ENCODE peak calls at places on chromosomes 13 and 19, in seven cellular contexts. J is CD8-positive, alpha-beta memory T cell; D is CD8-positive, alpha-beta T cell; I is mucosa of descending colon; V is cardiac muscle cell; W is AG04450; O is breast epithelium. G is an unnamed sample.
A peak's percentile ranks its signal among the peaks of the same experiment; 100 is the strongest.

GRCh38 chr19:43773725-43774102 is 7.1 kb downstream of the KCNN4 start:
- DNase-seq in J (no peak), D (no peak), I (no peak), V (no peak), W (no peak), O (no peak), G (no peak)

GRCh38 chr19:50178320-50178719 is 15.2 kb upstream of the IZUMO2 start:
- DNase-seq in J (no peak), D (no peak), I (no peak), V (no peak), W (no peak), O (no peak), G (no peak)

GRCh38 chr13:47999973-48000372 is 1.1 kb downstream of the SUCLA2 start:
- DNase-seq in J (no peak), D (no peak), I (no peak), V (no peak), W (no peak), O (no peak), G (no peak)

GRCh38 chr19:9309974-9310446 is 372 bp upstream of the ZNF699 start:
- DNase-seq in J (peak; percentile 73), D (no peak), I (peak; percentile 92), V (peak; percentile 94), W (no peak), O (peak; percentile 89), G (no peak)

GRCh38 chr13:113959198-113959597 is 14.7 kb downstream of the C13orf46 start:
- DNase-seq in J (no peak), D (no peak), I (no peak), V (no peak), W (no peak), O (no peak), G (no peak)

GRCh38 chr19:36891768-36892357 is 24.2 kb downstream of the ZNF829 start:
- DNase-seq in J (no peak), D (no peak), I (no peak), V (no peak), W (no peak), O (no peak), G (no peak)

GRCh38 chr19:7214329-7215089 is 79.7 kb downstream of the INSR start:
- DNase-seq in J (no peak), D (no peak), I (no peak), V (no peak), W (no peak), O (no peak), G (no peak)

GRCh38 chr13:50358221-50358620 is 343.0 kb downstream of the KCNRG start:
- DNase-seq in J (no peak), D (no peak), I (no peak), V (no peak), W (no peak), O (no peak), G (no peak)

GRCh38 chr13:48402325-48402962 is 10.5 kb downstream of the LPAR6 start:
- DNase-seq in J (no peak), D (no peak), I (no peak), V (no peak), W (no peak), O (no peak), G (no peak)

GRCh38 chr13:31199527-31199848 is 287 bp upstream of the B3GLCT start:
- DNase-seq in J (no peak), D (no peak), I (no peak), V (no peak), W (no peak), O (no peak), G (no peak)

GRCh38 chr13:49731766-49732165 is 40.5 kb upstream of the EBPL start:
- DNase-seq in J (no peak), D (no peak), I (no peak), V (peak; percentile 62), W (peak; percentile 38), O (no peak), G (no peak)

GRCh38 chr13:26498524-26499208 is 58.8 kb upstream of the WASF3 start:
- DNase-seq in J (no peak), D (no peak), I (no peak), V (peak; percentile 22), W (no peak), O (no peak), G (no peak)

GRCh38 chr13:98869408-98870090 is 108.3 kb downstream of the DOCK9 start:
- DNase-seq in J (no peak), D (no peak), I (no peak), V (peak; percentile 27), W (no peak), O (no peak), G (no peak)

GRCh38 chr19:10230155-10230903 is 802 bp downstream of the S1PR2 start:
- DNase-seq in J (peak; percentile 63), D (peak; percentile 21), I (peak; percentile 81), V (peak; percentile 75), W (no peak), O (no peak), G (peak; percentile 71)

GRCh38 chr13:46382224-46382623 is 4.8 kb downstream of the RUBCNL start:
- DNase-seq in J (no peak), D (no peak), I (no peak), V (no peak), W (no peak), O (no peak), G (no peak)

GRCh38 chr19:1069009-1069779 is 2.2 kb downstream of the ARHGAP45 start:
- DNase-seq in J (peak; percentile 64), D (peak; percentile 53), I (peak; percentile 92), V (no peak), W (no peak), O (no peak), G (peak; percentile 73)

GRCh38 chr19:10995926-10996600 is 35.2 kb downstream of the SMARCA4 start:
- DNase-seq in J (no peak), D (no peak), I (no peak), V (no peak), W (no peak), O (no peak), G (no peak)

GRCh38 chr13:28425796-28426195 is 69.1 kb downstream of the FLT1 start:
- DNase-seq in J (no peak), D (no peak), I (no peak), V (no peak), W (no peak), O (no peak), G (no peak)

GRCh38 chr13:34719060-34719875 is 222.8 kb upstream of the NBEA start:
- DNase-seq in J (no peak), D (no peak), I (no peak), V (no peak), W (no peak), O (no peak), G (no peak)

GRCh38 chr19:32358311-32358710 is 12.9 kb downstream of the ZNF507 start:
- DNase-seq in J (no peak), D (no peak), I (no peak), V (no peak), W (no peak), O (no peak), G (no peak)

GRCh38 chr19:12606796-12607195 is 3.8 kb downstream of the ZNF490 start:
- DNase-seq in J (no peak), D (no peak), I (no peak), V (no peak), W (no peak), O (no peak), G (no peak)

GRCh38 chr13:34207334-34207733 is 389.4 kb downstream of the RFC3 start:
- DNase-seq in J (no peak), D (no peak), I (no peak), V (peak; percentile 95), W (peak; percentile 24), O (no peak), G (no peak)

GRCh38 chr19:24101459-24102122 is 14.6 kb downstream of the ZNF254 start:
- DNase-seq in J (no peak), D (no peak), I (no peak), V (peak; percentile 12), W (no peak), O (no peak), G (no peak)

GRCh38 chr13:50075619-50076097 is 60.4 kb downstream of the KCNRG start:
- DNase-seq in J (no peak), D (no peak), I (no peak), V (no peak), W (no peak), O (no peak), G (no peak)

GRCh38 chr19:51258165-51258564 is 7.3 kb downstream of the SIGLECL1 start:
- DNase-seq in J (no peak), D (no peak), I (no peak), V (no peak), W (no peak), O (no peak), G (no peak)

GRCh38 chr13:98459171-98459681 is 117.7 kb downstream of the STK24 start:
- DNase-seq in J (no peak), D (no peak), I (no peak), V (no peak), W (no peak), O (no peak), G (no peak)

GRCh38 chr13:111278258-111278657 is 42.2 kb upstream of the TEX29 start:
- DNase-seq in J (no peak), D (no peak), I (no peak), V (no peak), W (no peak), O (no peak), G (no peak)

GRCh38 chr19:52691215-52691610 is 43.6 kb downstream of the ZNF611 start:
- DNase-seq in J (no peak), D (no peak), I (no peak), V (no peak), W (no peak), O (no peak), G (no peak)

GRCh38 chr19:54478677-54479266 is 5.7 kb upstream of the CDC42EP5 start:
- DNase-seq in J (no peak), D (no peak), I (no peak), V (peak; percentile 64), W (no peak), O (no peak), G (no peak)

GRCh38 chr13:55013051-55013450 is 1984.4 kb downstream of the OLFM4 start:
- DNase-seq in J (no peak), D (no peak), I (no peak), V (no peak), W (no peak), O (no peak), G (no peak)
- H3K9me3 ChIP-seq in J (no peaks in the 10 kb centered on the region), D (no peaks in the 10 kb centered on the region), I (peaks cover 26% of the 10 kb centered on the region), V (no peaks in the 10 kb centered on the region), W (peaks cover 16% of the 10 kb centered on the region), O (no peaks in the 10 kb centered on the region), G (no peaks in the 10 kb centered on the region)

GRCh38 chr19:5360003-5360820 is 19.6 kb upstream of the PTPRS start:
- DNase-seq in J (no peak), D (no peak), I (no peak), V (peak; percentile 27), W (no peak), O (no peak), G (no peak)
- H3K9me3 ChIP-seq in J (no peaks in the 10 kb centered on the region), D (no peaks in the 10 kb centered on the region), I (no peaks in the 10 kb centered on the region), V (no peaks in the 10 kb centered on the region), W (no peaks in the 10 kb centered on the region), O (no peaks in the 10 kb centered on the region), G (no peaks in the 10 kb centered on the region)

GRCh38 chr13:79989251-79989661 is 351.7 kb downstream of the SPRY2 start:
- DNase-seq in J (no peak), D (no peak), I (peak; percentile 52), V (no peak), W (no peak), O (no peak), G (no peak)
- H3K9me3 ChIP-seq in J (no peaks in the 10 kb centered on the region), D (no peaks in the 10 kb centered on the region), I (no peaks in the 10 kb centered on the region), V (no peaks in the 10 kb centered on the region), W (no peaks in the 10 kb centered on the region), O (no peaks in the 10 kb centered on the region), G (no peaks in the 10 kb centered on the region)

DNA sequence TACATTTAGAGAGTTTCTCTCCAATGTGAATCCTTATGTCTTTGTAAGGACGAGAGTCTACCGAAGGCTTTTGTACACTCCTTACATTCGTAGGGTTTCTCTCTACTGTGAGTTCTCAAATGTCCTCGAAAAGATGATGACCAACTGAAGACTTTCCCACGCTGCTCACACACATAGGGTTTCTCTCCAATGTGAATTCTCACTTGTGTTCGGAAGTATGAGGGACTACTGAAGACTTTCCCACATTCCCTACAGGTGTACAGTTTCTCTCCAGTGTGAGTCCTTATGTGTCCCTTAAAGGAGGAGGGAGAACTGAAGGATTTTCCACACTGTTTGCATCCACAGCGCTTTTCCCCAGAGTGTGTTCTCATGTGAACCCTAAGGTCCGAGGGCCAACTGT is 4.0 kb upstream of the ZNF57 start:
- DNase-seq in J (no peak), D (no peak), I (no peak), V (no peak), W (no peak), O (no peak), G (no peak)
- H3K9me3 ChIP-seq in J (peaks cover 6% of the 10 kb centered on the region), D (peaks cover 7% of the 10 kb centered on the region), I (peaks cover 7% of the 10 kb centered on the region), V (no peaks in the 10 kb centered on the region), W (peaks cover 19% of the 10 kb centered on the region), O (no peaks in the 10 kb centered on the region), G (no peaks in the 10 kb centered on the region)